ENCODE peak calls at places on chromosomes 3 and 15, in nine cellular contexts. F, K, U, T, C, V, X, H and P are unnamed samples.

GRCh38 chr15:52730163-52730562 is 51.0 kb upstream of the ATOSA start:
- DNase-seq in F (peak), K (no peak), U (no peak), T (no peak), C (peak), V (no peak), X (no peak), H (peak), P (no peak)

GRCh38 chr15:38991126-38991525 is 426.5 kb upstream of the RASGRP1 start:
- DNase-seq in F (peak), K (no peak), U (peak), T (no peak), C (peak), V (no peak), X (no peak), H (peak), P (no peak)

GRCh38 chr3:31533169-31533870 is 595 bp downstream of the STT3B start:
- DNase-seq in F (peak), K (peak), U (peak), T (peak), C (peak), V (peak), X (no peak), H (peak), P (peak)

GRCh38 chr3:58005662-58006061 is 2.6 kb upstream of the FLNB start:
- DNase-seq in F (peak), K (no peak), U (no peak), T (no peak), C (no peak), V (no peak), X (no peak), H (peak), P (no peak)

GRCh38 chr15:46525984-46526725 is 891.3 kb downstream of the SQOR start:
- DNase-seq in F (no peak), K (no peak), U (no peak), T (no peak), C (no peak), V (no peak), X (no peak), H (no peak), P (no peak)

GRCh38 chr3:126349611-126350501 is 7.4 kb downstream of the KLF15 start:
- DNase-seq in F (no peak), K (peak), U (no peak), T (no peak), C (no peak), V (no peak), X (no peak), H (no peak), P (no peak)

GRCh38 chr3:174168026-174168425 is 691.1 kb upstream of the NAALADL2 start:
- DNase-seq in F (no peak), K (no peak), U (no peak), T (no peak), C (no peak), V (no peak), X (no peak), H (no peak), P (no peak)

GRCh38 chr3:31106912-31107311 is 212.5 kb upstream of the GADL1 start:
- DNase-seq in F (peak), K (no peak), U (no peak), T (no peak), C (peak), V (no peak), X (no peak), H (peak), P (no peak)

GRCh38 chr3:23761440-23761896 is 44.3 kb upstream of the UBE2E1 start:
- DNase-seq in F (peak), K (no peak), U (peak), T (peak), C (peak), V (no peak), X (no peak), H (peak), P (no peak)

GRCh38 chr3:99686469-99686868 is 48.1 kb downstream of the COL8A1 start:
- DNase-seq in F (no peak), K (no peak), U (no peak), T (no peak), C (no peak), V (no peak), X (no peak), H (no peak), P (no peak)

GRCh38 chr3:123081718-123082369 is 15.0 kb downstream of the PDIA5 start:
- DNase-seq in F (peak), K (peak), U (no peak), T (no peak), C (peak), V (no peak), X (no peak), H (no peak), P (no peak)

GRCh38 chr15:52013151-52013791 is 5.7 kb upstream of the MAPK6 start:
- DNase-seq in F (peak), K (no peak), U (no peak), T (no peak), C (peak), V (no peak), X (no peak), H (peak), P (no peak)

GRCh38 chr3:32686713-32687112 is 1.7 kb downstream of the CNOT10 start:
- DNase-seq in F (no peak), K (no peak), U (no peak), T (no peak), C (no peak), V (no peak), X (no peak), H (peak), P (no peak)

GRCh38 chr3:164883161-164883560 is 195.1 kb downstream of the SI start:
- DNase-seq in F (no peak), K (no peak), U (peak), T (no peak), C (no peak), V (no peak), X (no peak), H (no peak), P (no peak)

GRCh38 chr3:14517601-14518431 is 22.3 kb downstream of the GRIP2 start:
- DNase-seq in F (no peak), K (no peak), U (no peak), T (peak), C (no peak), V (no peak), X (no peak), H (no peak), P (no peak)

GRCh38 chr15:57321973-57322601 is 54.2 kb upstream of the CGNL1 start:
- DNase-seq in F (no peak), K (no peak), U (no peak), T (peak), C (no peak), V (no peak), X (no peak), H (no peak), P (no peak)

DNA sequence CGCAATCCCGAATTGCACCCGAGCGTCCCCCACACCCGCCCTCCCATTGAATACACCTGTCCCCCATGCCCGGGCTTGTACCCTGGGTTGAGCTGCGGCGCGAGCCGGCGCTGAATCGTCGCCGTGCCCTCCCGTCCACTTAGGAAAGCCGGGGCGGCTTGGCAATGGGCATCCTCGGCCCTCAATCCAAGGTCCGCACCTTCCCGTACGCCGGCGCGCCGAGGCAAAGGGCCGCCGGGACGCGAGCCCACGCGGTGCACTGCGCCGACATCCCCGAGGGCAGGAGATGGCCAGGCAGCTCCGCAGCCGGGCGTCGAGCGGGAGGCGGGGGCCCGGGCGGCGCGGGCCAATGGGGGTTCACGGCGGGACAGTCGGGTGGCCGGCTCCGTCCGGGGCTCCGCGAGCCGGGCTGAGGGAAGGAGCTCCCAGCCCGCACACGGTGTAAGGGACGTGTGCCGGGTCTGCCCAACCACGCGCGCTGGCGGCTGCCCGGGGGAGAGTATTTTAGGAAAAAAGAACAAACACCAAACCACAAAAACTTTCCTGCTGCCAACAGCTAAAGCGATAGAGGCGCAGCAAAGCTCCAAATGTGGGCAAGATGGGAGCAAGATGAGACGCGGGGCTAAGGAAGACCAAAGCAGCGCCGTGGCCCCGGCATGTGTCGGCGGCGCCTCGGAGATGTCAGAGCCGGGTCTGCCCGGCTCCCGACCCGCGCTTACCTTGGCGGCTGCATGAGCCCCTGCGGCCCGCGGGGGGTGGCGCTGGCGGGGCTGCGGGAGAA is 621 bp downstream of the RGMA start:
- DNase-seq in F (peak), K (no peak), U (peak), T (peak), C (no peak), V (no peak), X (no peak), H (peak), P (peak)
- TF ChIP-seq CTCF in F (no peak), K (no peak), U (no peak), T (peak), C (no peak), V (no peak), X (no peak), H (no peak), P (no peak)

GRCh38 chr15:59764775-59765174 is 75.7 kb upstream of the BNIP2 start:
- DNase-seq in F (no peak), K (no peak), U (no peak), T (no peak), C (no peak), V (no peak), X (no peak), H (no peak), P (no peak)
- TF ChIP-seq CTCF in F (no peak), K (no peak), U (no peak), T (peak), C (no peak), V (no peak), X (no peak), H (no peak), P (no peak)

GRCh38 chr3:183252973-183253363 is at the start of gene B3GNT5:
- DNase-seq in F (no peak), K (no peak), U (peak), T (peak), C (peak), V (peak), X (no peak), H (peak), P (peak)

GRCh38 chr3:183254816-183255730 is 2.0 kb downstream of the B3GNT5 start:
- DNase-seq in F (no peak), K (no peak), U (no peak), T (no peak), C (peak), V (no peak), X (no peak), H (peak), P (peak)

GRCh38 chr3:183252108-183252782 is 808 bp upstream of the B3GNT5 start:
- DNase-seq in F (no peak), K (no peak), U (no peak), T (no peak), C (no peak), V (no peak), X (no peak), H (peak), P (no peak)

GRCh38 chr3:183253364-183253960 is 409 bp downstream of the B3GNT5 start:
- DNase-seq in F (peak), K (peak), U (peak), T (no peak), C (peak), V (peak), X (no peak), H (no peak), P (peak)

DNA sequence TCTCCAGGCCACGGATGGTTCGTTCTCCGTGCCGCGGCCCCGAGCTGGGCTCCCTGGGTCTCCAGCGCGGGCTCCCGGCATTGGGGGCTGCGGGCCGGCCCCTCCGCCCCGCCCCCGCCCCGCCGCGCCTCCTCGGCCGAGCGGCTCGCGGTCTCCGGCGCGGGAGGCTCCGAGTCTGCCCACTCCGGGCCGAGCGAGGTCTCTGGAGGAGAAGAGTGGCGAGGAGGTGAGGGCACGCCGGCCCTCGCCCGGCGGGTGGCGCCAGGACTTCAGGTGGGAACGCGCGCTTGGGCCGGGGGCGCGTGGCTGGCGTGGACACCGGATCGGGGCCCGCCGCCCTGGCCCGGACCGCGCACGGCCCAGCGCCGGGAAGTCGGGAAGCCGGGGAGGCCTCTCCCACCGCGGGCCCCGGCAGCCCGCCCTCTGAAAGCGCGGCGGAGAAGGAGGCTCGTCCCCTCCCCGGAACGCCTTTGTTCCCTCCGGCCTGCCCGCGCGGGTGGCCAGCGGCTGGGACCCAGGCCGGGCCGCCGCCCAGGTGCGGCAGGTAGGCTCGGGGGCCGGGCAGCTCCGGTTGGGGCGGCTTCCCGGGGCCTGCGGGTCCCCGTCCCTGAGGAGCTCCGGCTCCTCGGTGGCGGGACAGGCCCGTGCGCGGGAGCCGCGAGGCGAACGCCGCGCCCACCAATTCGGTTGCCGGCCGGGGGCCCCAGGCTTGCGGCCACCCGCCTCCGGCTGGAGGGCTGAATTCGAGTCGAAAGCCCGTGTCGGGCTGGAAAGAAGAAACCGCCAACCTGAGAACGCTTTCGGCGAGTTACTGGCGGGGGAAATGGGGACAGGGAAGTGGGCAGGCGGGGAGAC is 1.1 kb downstream of the B3GNT5 start:
- DNase-seq in F (peak), K (no peak), U (peak), T (no peak), C (peak), V (no peak), X (no peak), H (no peak), P (peak)
- TF ChIP-seq CTCF in F (no peak), K (no peak), U (no peak), T (no peak), C (peak), V (no peak), X (no peak), H (no peak), P (no peak)

GRCh38 chr15:67091073-67091965 is 25.9 kb downstream of the SMAD3 start:
- DNase-seq in F (peak), K (peak), U (peak), T (no peak), C (peak), V (peak), X (no peak), H (peak), P (no peak)

GRCh38 chr15:67087507-67088172 is 22.2 kb downstream of the SMAD3 start:
- DNase-seq in F (no peak), K (no peak), U (no peak), T (no peak), C (no peak), V (no peak), X (no peak), H (no peak), P (no peak)

GRCh38 chr15:67091966-67092677 is 26.7 kb downstream of the SMAD3 start:
- DNase-seq in F (no peak), K (no peak), U (no peak), T (no peak), C (no peak), V (no peak), X (no peak), H (no peak), P (no peak)

GRCh38 chr15:67090297-67091072 is 25.1 kb downstream of the SMAD3 start:
- DNase-seq in F (no peak), K (no peak), U (no peak), T (no peak), C (peak), V (no peak), X (no peak), H (no peak), P (no peak)

DNA sequence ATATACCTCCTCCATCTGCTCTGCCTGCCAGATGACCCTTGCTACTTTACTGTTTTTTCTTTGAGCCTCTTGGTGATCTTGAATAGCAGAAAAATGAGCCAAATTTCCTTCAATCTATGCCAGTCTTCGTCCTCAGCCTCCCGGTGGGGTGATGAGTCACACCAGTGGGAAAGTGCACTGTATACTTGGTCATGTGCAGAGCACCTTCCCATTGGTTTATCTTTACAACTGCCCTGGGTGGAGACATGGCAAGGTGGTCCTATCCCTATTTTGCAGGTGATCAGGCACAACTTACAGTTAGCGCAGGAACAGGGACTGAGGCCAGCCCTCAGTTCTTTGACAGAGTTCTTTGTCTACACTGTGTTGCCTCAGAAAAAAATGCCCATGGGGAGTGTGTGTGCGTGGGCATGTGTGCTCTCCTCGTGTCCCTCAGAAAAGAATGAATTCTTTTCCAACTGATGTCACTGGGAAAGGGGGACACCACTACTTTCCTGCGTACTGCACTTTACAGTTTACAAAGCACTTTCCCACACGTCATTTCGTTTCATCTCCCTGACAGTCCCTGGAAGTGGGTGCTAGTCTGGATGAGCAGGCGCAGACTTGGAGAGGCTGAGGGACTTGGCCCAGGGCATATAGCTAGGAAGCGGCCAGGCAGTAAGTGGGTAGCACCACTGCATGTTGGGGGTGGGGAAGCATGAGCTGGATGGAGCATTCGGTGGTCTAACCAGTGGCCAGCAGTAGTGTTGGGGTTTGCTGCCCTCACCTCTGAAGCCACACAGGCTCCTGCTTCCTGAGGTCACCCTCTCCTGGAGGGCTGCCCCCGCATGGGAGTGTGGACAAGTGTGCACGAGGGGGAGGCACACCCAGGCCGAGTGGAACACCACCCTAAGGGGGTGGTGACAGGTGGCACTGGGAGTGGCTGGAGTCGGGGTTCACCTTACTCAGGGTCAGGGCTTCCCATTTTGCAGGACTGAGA is 24.1 kb downstream of the SMAD3 start:
- DNase-seq in F (peak), K (no peak), U (no peak), T (no peak), C (no peak), V (no peak), X (no peak), H (peak), P (no peak)
- TF ChIP-seq CTCF in F (no peak), K (no peak), U (no peak), T (no peak), C (no peak), V (no peak), X (no peak), H (no peak), P (no peak)

GRCh38 chr15:41858756-41859155 is 20.1 kb downstream of the PLA2G4B start:
- DNase-seq in F (no peak), K (no peak), U (no peak), T (peak), C (no peak), V (no peak), X (no peak), H (no peak), P (no peak)

GRCh38 chr15:41861736-41862356 is 23.2 kb downstream of the PLA2G4B start:
- DNase-seq in F (no peak), K (no peak), U (no peak), T (no peak), C (no peak), V (no peak), X (no peak), H (no peak), P (no peak)

GRCh38 chr15:41857316-41857715 is 18.7 kb downstream of the PLA2G4B start:
- DNase-seq in F (no peak), K (no peak), U (no peak), T (no peak), C (no peak), V (no peak), X (no peak), H (no peak), P (no peak)

GRCh38 chr15:41862515-41863116 is 24.0 kb downstream of the PLA2G4B start:
- DNase-seq in F (no peak), K (no peak), U (no peak), T (peak), C (no peak), V (peak), X (no peak), H (no peak), P (no peak)

DNA sequence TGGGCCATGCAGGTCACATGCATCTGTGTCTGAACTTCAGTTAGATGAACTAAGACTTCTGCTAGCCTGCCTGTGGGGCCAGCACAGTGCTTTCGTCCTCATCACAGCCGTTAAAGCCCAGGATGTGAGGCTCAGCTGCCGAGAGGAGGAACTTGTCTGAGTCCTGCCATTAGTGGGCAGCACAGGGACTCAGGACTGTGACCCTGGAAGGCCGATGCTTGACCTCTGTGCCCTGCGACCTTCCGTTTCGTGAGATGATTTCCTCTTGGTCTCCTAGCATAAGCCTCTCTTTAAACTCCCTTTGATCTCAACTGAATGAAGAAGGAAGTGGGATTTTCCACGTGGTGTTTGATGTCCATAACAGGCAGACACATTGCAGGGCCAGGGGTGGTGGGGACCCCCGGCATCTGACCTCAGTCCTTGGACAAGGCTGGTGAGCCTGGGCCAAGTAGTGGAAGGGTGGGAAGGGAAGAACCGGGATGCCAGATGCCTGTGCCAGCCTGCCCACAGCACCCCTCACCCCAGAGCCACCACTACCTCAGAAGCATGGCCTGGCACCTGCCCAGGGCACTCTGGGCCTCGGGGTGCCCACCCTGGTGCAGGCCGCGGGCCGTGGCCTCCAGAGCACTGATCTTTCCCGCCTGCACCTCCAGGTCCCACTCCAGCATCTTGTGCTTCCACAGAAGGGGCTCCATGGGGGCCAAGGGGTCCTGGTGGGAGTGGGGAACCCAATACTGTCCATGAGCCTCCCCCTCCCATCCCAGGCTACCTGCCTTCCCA is 21.6 kb downstream of the PLA2G4B start:
- DNase-seq in F (no peak), K (no peak), U (no peak), T (no peak), C (peak), V (no peak), X (no peak), H (no peak), P (peak)
- TF ChIP-seq CTCF in F (no peak), K (no peak), U (no peak), T (peak), C (peak), V (no peak), X (no peak), H (no peak), P (no peak)

GRCh38 chr3:154122096-154122911 is 1.1 kb downstream of the ARHGEF26 start:
- DNase-seq in F (no peak), K (no peak), U (peak), T (peak), C (no peak), V (no peak), X (no peak), H (no peak), P (peak)
- TF ChIP-seq CTCF in F (peak), K (no peak), U (no peak), T (no peak), C (no peak), V (no peak), X (no peak), H (peak), P (no peak)